ENCODE peak calls at places on chromosomes 6 and 20, in four cellular contexts. One of them, this sample, is unnamed.

GRCh38 chr6:149464411-149464810 is 20.4 kb downstream of the ZC3H12D start:
- DNase-seq in IMR-90: no peak
- DNase-seq in mesenchymal stem cell: peak
- DNase-seq in neuronal stem cell: no peak
- DNase-seq in this sample: no peak

GRCh38 chr6:64713175-64713574 is 993.9 kb downstream of the EYS start:
- DNase-seq in IMR-90: no peak
- DNase-seq in mesenchymal stem cell: no peak
- DNase-seq in neuronal stem cell: peak
- DNase-seq in this sample: peak

GRCh38 chr20:1622450-1622849 is 2.6 kb upstream of the SIRPB1 start:
- DNase-seq in IMR-90: no peak
- DNase-seq in mesenchymal stem cell: no peak
- DNase-seq in neuronal stem cell: no peak
- DNase-seq in this sample: no peak

GRCh38 chr20:13788167-13788834 is 3.5 kb downstream of the NDUFAF5 start:
- DNase-seq in IMR-90: peak
- DNase-seq in mesenchymal stem cell: peak
- DNase-seq in neuronal stem cell: peak
- DNase-seq in this sample: peak

GRCh38 chr6:95768539-95768938 is 191.2 kb downstream of the MANEA start:
- DNase-seq in IMR-90: no peak
- DNase-seq in mesenchymal stem cell: no peak
- DNase-seq in neuronal stem cell: peak
- DNase-seq in this sample: peak

GRCh38 chr6:16803294-16804006 is 42.2 kb upstream of the ATXN1 start:
- DNase-seq in IMR-90: peak
- DNase-seq in mesenchymal stem cell: peak
- DNase-seq in neuronal stem cell: no peak
- DNase-seq in this sample: peak

GRCh38 chr20:33675127-33675954 is 1.1 kb upstream of the NECAB3 start:
- DNase-seq in IMR-90: no peak
- DNase-seq in mesenchymal stem cell: no peak
- DNase-seq in neuronal stem cell: no peak
- DNase-seq in this sample: no peak

GRCh38 chr6:25661129-25661779 is 9.2 kb downstream of the SCGN start:
- DNase-seq in IMR-90: no peak
- DNase-seq in mesenchymal stem cell: no peak
- DNase-seq in neuronal stem cell: no peak
- DNase-seq in this sample: no peak

GRCh38 chr20:13231031-13231752 is 10.1 kb downstream of the ISM1 start:
- DNase-seq in IMR-90: peak
- DNase-seq in mesenchymal stem cell: no peak
- DNase-seq in neuronal stem cell: no peak
- DNase-seq in this sample: peak

GRCh38 chr6:162244031-162244430 is 483.5 kb downstream of the PRKN start:
- DNase-seq in IMR-90: no peak
- DNase-seq in mesenchymal stem cell: no peak
- DNase-seq in neuronal stem cell: no peak
- DNase-seq in this sample: no peak

GRCh38 chr6:52216932-52217331 is 27.4 kb downstream of the IL17F start:
- DNase-seq in IMR-90: no peak
- DNase-seq in mesenchymal stem cell: no peak
- DNase-seq in neuronal stem cell: no peak
- DNase-seq in this sample: no peak

GRCh38 chr6:145368075-145368474 is 367.2 kb downstream of the EPM2A start:
- DNase-seq in IMR-90: peak
- DNase-seq in mesenchymal stem cell: no peak
- DNase-seq in neuronal stem cell: no peak
- DNase-seq in this sample: no peak

GRCh38 chr20:63206878-63207277 is 9.1 kb downstream of the YTHDF1 start:
- DNase-seq in IMR-90: peak
- DNase-seq in mesenchymal stem cell: peak
- DNase-seq in neuronal stem cell: no peak
- DNase-seq in this sample: no peak

GRCh38 chr6:11146117-11146826 is 34.7 kb upstream of the ERVFRD-1 start:
- DNase-seq in IMR-90: no peak
- DNase-seq in mesenchymal stem cell: no peak
- DNase-seq in neuronal stem cell: no peak
- DNase-seq in this sample: no peak
- H3K18ac ChIP-seq in IMR-90: no peak
- H3K18ac ChIP-seq in mesenchymal stem cell: no peak
- H3K18ac ChIP-seq in neuronal stem cell: no peak
- H3K18ac ChIP-seq in this sample: no peak

GRCh38 chr20:4502756-4503155 is 219.0 kb upstream of the PRND start:
- DNase-seq in IMR-90: no peak
- DNase-seq in mesenchymal stem cell: no peak
- DNase-seq in neuronal stem cell: no peak
- DNase-seq in this sample: no peak
- H4K8ac ChIP-seq in IMR-90: peak
- H4K8ac ChIP-seq in mesenchymal stem cell: no peak
- H4K8ac ChIP-seq in neuronal stem cell: no peak
- H4K8ac ChIP-seq in this sample: no peak

GRCh38 chr6:170088349-170088951 is 202.4 kb downstream of the DLL1 start:
- DNase-seq in IMR-90: no peak
- DNase-seq in mesenchymal stem cell: no peak
- DNase-seq in neuronal stem cell: no peak
- DNase-seq in this sample: no peak
- H3K18ac ChIP-seq in IMR-90: no peak
- H3K18ac ChIP-seq in mesenchymal stem cell: no peak
- H3K18ac ChIP-seq in neuronal stem cell: peak
- H3K18ac ChIP-seq in this sample: no peak

GRCh38 chr20:58109918-58110635 is 118.4 kb downstream of the ANKRD60 start:
- DNase-seq in IMR-90: no peak
- DNase-seq in mesenchymal stem cell: no peak
- DNase-seq in neuronal stem cell: no peak
- DNase-seq in this sample: no peak

GRCh38 chr20:58111340-58112016 is 117.0 kb downstream of the ANKRD60 start:
- DNase-seq in IMR-90: no peak
- DNase-seq in mesenchymal stem cell: no peak
- DNase-seq in neuronal stem cell: no peak
- DNase-seq in this sample: no peak

GRCh38 chr20:58113706-58114105 is 114.7 kb downstream of the ANKRD60 start:
- DNase-seq in IMR-90: no peak
- DNase-seq in mesenchymal stem cell: no peak
- DNase-seq in neuronal stem cell: no peak
- DNase-seq in this sample: no peak

GRCh38 chr20:58109126-58109880 is 119.2 kb downstream of the ANKRD60 start:
- DNase-seq in IMR-90: peak
- DNase-seq in mesenchymal stem cell: no peak
- DNase-seq in neuronal stem cell: no peak
- DNase-seq in this sample: no peak

DNA sequence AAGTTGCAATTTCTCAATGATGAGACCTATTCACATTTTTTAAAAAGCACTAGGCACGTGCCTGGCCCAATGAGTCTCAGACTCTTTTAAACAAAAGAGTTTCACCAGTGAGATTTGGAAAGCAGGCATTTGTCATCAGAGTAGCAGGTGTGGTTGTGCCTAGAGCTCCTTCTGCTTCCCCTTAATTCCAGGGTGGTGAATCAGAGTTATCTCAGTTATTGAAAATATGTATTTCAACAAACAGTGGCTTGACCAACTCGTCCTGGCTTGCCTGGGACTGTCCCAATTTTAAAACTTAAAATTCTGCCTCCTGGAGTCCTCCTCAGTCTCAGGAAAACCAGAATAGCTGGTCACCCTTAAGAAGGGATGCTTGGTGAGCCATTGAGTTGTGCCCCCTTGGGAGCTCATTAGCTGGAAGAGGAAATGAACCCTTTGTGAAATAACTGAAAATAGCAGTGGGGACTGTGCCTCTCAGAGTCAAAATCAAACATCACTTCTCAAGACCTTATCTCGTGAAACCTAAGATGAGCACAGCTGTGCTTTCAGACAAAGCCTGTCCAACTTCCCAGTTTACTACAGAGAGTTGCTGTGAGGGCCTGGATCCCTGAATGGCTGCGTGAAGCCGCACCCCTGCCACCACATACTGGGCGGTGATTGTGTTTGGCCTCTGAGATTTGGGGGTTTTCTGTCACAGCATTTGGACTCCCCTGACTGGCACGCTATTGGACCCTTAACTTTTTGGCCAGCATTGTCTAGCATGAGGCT is 116.3 kb downstream of the ANKRD60 start:
- DNase-seq in IMR-90: peak
- DNase-seq in mesenchymal stem cell: no peak
- DNase-seq in neuronal stem cell: no peak
- DNase-seq in this sample: no peak
- H4K8ac ChIP-seq in IMR-90: no peak
- H4K8ac ChIP-seq in mesenchymal stem cell: no peak
- H4K8ac ChIP-seq in neuronal stem cell: no peak
- H4K8ac ChIP-seq in this sample: no peak

GRCh38 chr6:1767481-1768246 is 157.9 kb downstream of the FOXC1 start:
- DNase-seq in IMR-90: peak
- DNase-seq in mesenchymal stem cell: peak
- DNase-seq in neuronal stem cell: no peak
- DNase-seq in this sample: peak

GRCh38 chr6:1773697-1774096 is 164.0 kb downstream of the FOXC1 start:
- DNase-seq in IMR-90: no peak
- DNase-seq in mesenchymal stem cell: no peak
- DNase-seq in neuronal stem cell: no peak
- DNase-seq in this sample: no peak

GRCh38 chr6:1771324-1771723 is 161.6 kb downstream of the FOXC1 start:
- DNase-seq in IMR-90: peak
- DNase-seq in mesenchymal stem cell: no peak
- DNase-seq in neuronal stem cell: no peak
- DNase-seq in this sample: no peak

GRCh38 chr6:1766663-1767062 is 156.9 kb downstream of the FOXC1 start:
- DNase-seq in IMR-90: peak
- DNase-seq in mesenchymal stem cell: peak
- DNase-seq in neuronal stem cell: no peak
- DNase-seq in this sample: no peak

DNA sequence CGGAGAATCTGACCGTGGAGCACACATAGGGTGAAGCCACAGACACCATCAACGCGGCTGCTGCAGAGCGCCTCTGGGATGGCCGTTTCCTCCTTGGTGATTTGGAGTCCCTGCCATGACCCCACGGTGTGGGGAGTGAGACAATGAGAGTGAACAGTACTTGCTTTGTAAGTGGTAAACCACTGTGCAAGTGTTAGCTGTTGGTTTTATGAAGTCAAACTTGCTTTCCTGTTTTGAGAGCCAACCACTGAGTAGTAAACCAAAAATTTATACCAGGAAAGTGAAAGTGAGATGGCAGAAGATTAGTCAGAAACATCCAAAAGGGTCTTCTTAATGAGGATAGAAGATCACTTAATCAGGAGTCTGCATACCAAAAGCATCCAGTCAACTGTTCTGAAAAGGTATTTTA is 160.7 kb downstream of the FOXC1 start:
- DNase-seq in IMR-90: peak
- DNase-seq in mesenchymal stem cell: no peak
- DNase-seq in neuronal stem cell: no peak
- DNase-seq in this sample: no peak
- H3K18ac ChIP-seq in IMR-90: no peak
- H3K18ac ChIP-seq in mesenchymal stem cell: no peak
- H3K18ac ChIP-seq in neuronal stem cell: peak
- H3K18ac ChIP-seq in this sample: no peak

GRCh38 chr6:53544500-53545308 is at the start of gene GCLC:
- DNase-seq in IMR-90: peak
- DNase-seq in mesenchymal stem cell: peak
- DNase-seq in neuronal stem cell: peak
- DNase-seq in this sample: peak
- H4K8ac ChIP-seq in IMR-90: peak
- H4K8ac ChIP-seq in mesenchymal stem cell: peak
- H4K8ac ChIP-seq in neuronal stem cell: no peak
- H4K8ac ChIP-seq in this sample: no peak

DNA sequence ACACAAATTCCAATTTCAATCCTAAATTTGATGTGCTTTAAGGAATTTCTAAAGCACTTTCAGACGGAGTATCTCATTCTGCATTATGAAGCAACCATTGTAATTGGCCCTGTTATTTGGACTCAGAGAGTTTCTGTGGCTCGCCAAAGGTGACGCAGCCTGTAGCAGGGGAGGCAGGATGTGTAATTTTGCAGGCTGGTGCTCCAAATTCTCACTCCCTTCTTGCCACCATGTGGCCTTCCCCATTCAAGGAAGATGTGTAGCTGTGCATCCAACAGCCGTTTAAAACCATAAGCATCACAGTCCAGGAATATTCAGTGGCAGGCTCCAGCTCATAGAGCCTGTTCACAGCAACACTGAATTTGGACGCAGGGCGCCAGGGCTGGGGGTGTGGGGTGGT is 45.8 kb downstream of the AGPAT4 start:
- DNase-seq in IMR-90: no peak
- DNase-seq in mesenchymal stem cell: no peak
- DNase-seq in neuronal stem cell: no peak
- DNase-seq in this sample: no peak
- H3K18ac ChIP-seq in IMR-90: no peak
- H3K18ac ChIP-seq in mesenchymal stem cell: peak
- H3K18ac ChIP-seq in neuronal stem cell: no peak
- H3K18ac ChIP-seq in this sample: no peak

DNA sequence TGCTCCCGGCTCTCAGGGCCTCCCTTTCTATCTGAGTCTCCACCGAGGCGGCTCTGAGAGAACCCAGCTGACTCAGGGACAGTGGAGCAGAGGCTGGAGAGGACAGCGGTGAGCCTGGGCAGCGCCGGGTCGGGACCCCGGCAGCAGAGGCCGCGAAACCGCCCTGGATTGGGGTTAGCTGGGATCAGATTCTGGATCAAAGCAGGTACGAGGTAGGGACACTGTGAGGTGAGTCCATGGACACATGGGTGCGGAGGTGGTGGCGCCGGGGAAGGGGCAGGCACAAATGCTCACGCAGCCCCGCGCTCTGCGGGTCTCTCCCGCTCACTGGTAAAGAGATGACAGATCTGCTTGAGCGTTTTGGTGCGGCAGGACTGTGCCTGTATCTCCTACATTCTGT is 146.4 kb upstream of the GGTLC1 start:
- DNase-seq in IMR-90: no peak
- DNase-seq in mesenchymal stem cell: no peak
- DNase-seq in neuronal stem cell: no peak
- DNase-seq in this sample: no peak
- H4K8ac ChIP-seq in IMR-90: no peak
- H4K8ac ChIP-seq in mesenchymal stem cell: no peak
- H4K8ac ChIP-seq in neuronal stem cell: no peak
- H4K8ac ChIP-seq in this sample: no peak

GRCh38 chr6:159109391-159109790 is 59.8 kb upstream of the FNDC1 start:
- DNase-seq in IMR-90: no peak
- DNase-seq in mesenchymal stem cell: no peak
- DNase-seq in neuronal stem cell: no peak
- DNase-seq in this sample: no peak

GRCh38 chr6:159108438-159108985 is 60.7 kb upstream of the FNDC1 start:
- DNase-seq in IMR-90: no peak
- DNase-seq in mesenchymal stem cell: no peak
- DNase-seq in neuronal stem cell: no peak
- DNase-seq in this sample: no peak

GRCh38 chr6:159112714-159113113 is 56.5 kb upstream of the FNDC1 start:
- DNase-seq in IMR-90: no peak
- DNase-seq in mesenchymal stem cell: no peak
- DNase-seq in neuronal stem cell: no peak
- DNase-seq in this sample: no peak

GRCh38 chr6:159110013-159110412 is 59.2 kb upstream of the FNDC1 start:
- DNase-seq in IMR-90: peak
- DNase-seq in mesenchymal stem cell: peak
- DNase-seq in neuronal stem cell: peak
- DNase-seq in this sample: peak

GRCh38 chr6:159110748-159111147 is 58.5 kb upstream of the FNDC1 start:
- DNase-seq in IMR-90: no peak
- DNase-seq in mesenchymal stem cell: no peak
- DNase-seq in neuronal stem cell: no peak
- DNase-seq in this sample: no peak
- H3K18ac ChIP-seq in IMR-90: no peak
- H3K18ac ChIP-seq in mesenchymal stem cell: no peak
- H3K18ac ChIP-seq in neuronal stem cell: no peak
- H3K18ac ChIP-seq in this sample: no peak